ENCODE peak calls at places on chromosome 18, in six cellular contexts. U, C, D, H, K and R are unnamed samples.

GRCh38 chr18:79784071-79784913 is 13.4 kb upstream of the KCNG2 start:
- DNase-seq in C (no peak), H (no peak), U (no peak), K (no peak), D (no peak), R (no peak)

GRCh38 chr18:58045265-58046086 is 1.4 kb downstream of the NEDD4L start:
- DNase-seq in K (peak), U (peak), D (peak), H (peak), C (no peak), R (no peak)

GRCh38 chr18:2948038-2948437 is 64.9 kb downstream of the LPIN2 start:
- DNase-seq in H (no peak), C (peak), K (peak), D (peak), U (no peak), R (no peak)

GRCh38 chr18:67463829-67464228 is 52.7 kb downstream of the DSEL start:
- DNase-seq in D (no peak), K (no peak), H (no peak), C (no peak), U (no peak), R (no peak)

GRCh38 chr18:31041346-31042067 is 1.0 kb downstream of the DSC3 start:
- DNase-seq in H (no peak), K (peak), U (peak), C (no peak), D (no peak), R (no peak)

GRCh38 chr18:5879479-5879882 is 15.8 kb downstream of the TMEM200C start:
- DNase-seq in H (no peak), C (no peak), D (peak), U (no peak), K (no peak), R (no peak)

GRCh38 chr18:49241852-49242251 is 218.6 kb downstream of the DYM start:
- DNase-seq in C (no peak), D (peak), K (no peak), U (no peak), H (no peak), R (no peak)

GRCh38 chr18:69455120-69455519 is 54.4 kb downstream of the DOK6 start:
- DNase-seq in U (no peak), H (no peak), C (no peak), D (no peak), K (no peak), R (no peak)

GRCh38 chr18:46250084-46250811 is 146.1 kb downstream of the HAUS1 start:
- DNase-seq in C (no peak), K (peak), D (peak), U (peak), H (peak), R (no peak)

GRCh38 chr18:57542801-57543427 is 43.6 kb downstream of the FECH start:
- DNase-seq in H (no peak), U (no peak), C (no peak), K (no peak), D (peak), R (no peak)

GRCh38 chr18:79106084-79106483 is 36.9 kb downstream of the ATP9B start:
- DNase-seq in H (no peak), C (no peak), U (no peak), D (no peak), K (no peak), R (no peak)

GRCh38 chr18:10408131-10408530 is 46.3 kb upstream of the APCDD1 start:
- DNase-seq in U (no peak), K (no peak), D (no peak), C (no peak), H (no peak), R (no peak)

GRCh38 chr18:49976810-49977209 is 163.5 kb upstream of the ACAA2 start:
- DNase-seq in U (no peak), D (no peak), C (no peak), H (no peak), K (no peak), R (no peak)

GRCh38 chr18:25350561-25351201 is 1.3 kb downstream of the ZNF521 start:
- DNase-seq in H (peak), K (peak), D (peak), U (no peak), C (no peak), R (no peak)

GRCh38 chr18:28961669-28962228 is 784.8 kb upstream of the CDH2 start:
- DNase-seq in U (no peak), D (peak), C (no peak), H (no peak), K (no peak), R (no peak)

GRCh38 chr18:55356815-55357214 is 231.2 kb downstream of the TCF4 start:
- DNase-seq in H (no peak), K (no peak), C (no peak), D (no peak), U (no peak), R (no peak)

GRCh38 chr18:73715228-73715670 is 432.4 kb downstream of the FBXO15 start:
- DNase-seq in D (no peak), U (no peak), C (no peak), H (no peak), K (no peak), R (no peak)

GRCh38 chr18:50879302-50880107 is 587 bp downstream of the ME2 start:
- DNase-seq in K (peak), U (peak), D (peak), C (no peak), H (peak), R (no peak)

GRCh38 chr18:41982942-41983660 is 28.1 kb downstream of the PIK3C3 start:
- DNase-seq in H (no peak), D (no peak), U (no peak), C (no peak), K (no peak), R (no peak)

GRCh38 chr18:9454061-9454703 is 21.1 kb upstream of the RALBP1 start:
- DNase-seq in U (no peak), K (no peak), C (no peak), H (no peak), D (peak), R (no peak)

GRCh38 chr18:39173022-39173421 is 1607.4 kb upstream of the CELF4 start:
- DNase-seq in H (no peak), C (no peak), K (no peak), D (no peak), U (no peak), R (no peak)

GRCh38 chr18:45783097-45784075 is 42.1 kb upstream of the SIGLEC15 start:
- DNase-seq in U (no peak), C (no peak), D (peak), H (no peak), K (no peak), R (no peak)

GRCh38 chr18:55250729-55251128 is 291.5 kb upstream of the CCDC68 start:
- DNase-seq in C (peak), K (no peak), H (no peak), D (peak), U (no peak), R (no peak)

GRCh38 chr18:23020555-23021294 is 87.6 kb downstream of the RBBP8 start:
- DNase-seq in C (no peak), U (no peak), D (no peak), K (no peak), H (no peak), R (no peak)

GRCh38 chr18:57759650-57760049 is 43.5 kb downstream of the ATP8B1 start:
- DNase-seq in C (no peak), K (no peak), D (peak), H (no peak), U (no peak), R (no peak)

GRCh38 chr18:45197526-45197970 is 417.7 kb upstream of the SLC14A2 start:
- DNase-seq in K (no peak), D (peak), H (peak), U (peak), C (no peak), R (no peak)

GRCh38 chr18:22230403-22231042 is 61.1 kb downstream of the GATA6 start:
- DNase-seq in K (no peak), U (no peak), D (peak), C (no peak), H (no peak), R (no peak)

GRCh38 chr18:41131050-41131449 is 824.0 kb upstream of the PIK3C3 start:
- DNase-seq in H (no peak), K (no peak), D (no peak), C (no peak), U (no peak), R (no peak)

GRCh38 chr18:3447035-3447894 is 2.7 kb upstream of the TGIF1 start:
- DNase-seq in U (peak), D (peak), C (peak), K (no peak), H (peak), R (no peak)

GRCh38 chr18:70296289-70296688 is 7.4 kb downstream of the SOCS6 start:
- DNase-seq in H (no peak), D (no peak), K (no peak), U (no peak), C (peak), R (no peak)

GRCh38 chr18:9742588-9743131 is 34.6 kb downstream of the RAB31 start:
- DNase-seq in K (peak), U (no peak), D (peak), H (no peak), C (no peak), R (no peak)

GRCh38 chr18:12911928-12912703 is 28.1 kb upstream of the PTPN2 start:
- DNase-seq in C (no peak), D (peak), K (no peak), U (no peak), H (no peak), R (no peak)

GRCh38 chr18:30618567-30618966 is 424.0 kb downstream of the DSC3 start:
- DNase-seq in H (no peak), U (no peak), K (no peak), D (no peak), C (no peak), R (no peak)